ENCODE peak calls at places on chromosome 19, in six cellular contexts. W is MM.1S, M is endothelial cell of umbilical vein, J is OCI-LY7, O is neural progenitor cell, H is IMR-90. F is an unnamed sample.
A peak's percentile ranks its signal among the peaks of the same experiment; 100 is the strongest.

GRCh38 chr19:51194527-51195315 is 30.2 kb upstream of the CD33 start:
- DNase-seq in W (no peak), M (no peak), J (peak; percentile 8), O (no peak), H (no peak), F (no peak)

GRCh38 chr19:1411255-1412191 is 4.1 kb downstream of the DAZAP1 start:
- DNase-seq in W (no peak), M (no peak), J (no peak), O (no peak), H (peak; percentile 54), F (peak; percentile 98)

GRCh38 chr19:58474997-58475713 is 997 bp upstream of the ZNF446 start:
- DNase-seq in W (no peak), M (no peak), J (no peak), O (no peak), H (no peak), F (no peak)

GRCh38 chr19:41377977-41378707 is 1.8 kb downstream of the TMEM91 start:
- DNase-seq in W (no peak), M (no peak), J (peak; percentile 57), O (peak; percentile 65), H (no peak), F (no peak)

GRCh38 chr19:34879563-34879962 is 47.1 kb upstream of the ZNF30 start:
- DNase-seq in W (no peak), M (no peak), J (no peak), O (no peak), H (no peak), F (no peak)

GRCh38 chr19:52464798-52465470 is 11.6 kb downstream of the ZNF578 start:
- DNase-seq in W (peak; percentile 8), M (no peak), J (no peak), O (peak; percentile 79), H (no peak), F (no peak)

GRCh38 chr19:46018729-46019251 is 4.1 kb downstream of the PGLYRP1 start:
- DNase-seq in W (no peak), M (no peak), J (no peak), O (no peak), H (no peak), F (no peak)

GRCh38 chr19:14122924-14123323 is 5.4 kb upstream of the PRKACA start:
- DNase-seq in W (no peak), M (no peak), J (no peak), O (no peak), H (no peak), F (no peak)

GRCh38 chr19:14731200-14731599 is 41.4 kb downstream of the ZNF333 start:
- DNase-seq in W (no peak), M (no peak), J (no peak), O (no peak), H (no peak), F (no peak)

GRCh38 chr19:54896036-54896435 is 9.9 kb upstream of the NCR1 start:
- DNase-seq in W (no peak), M (no peak), J (no peak), O (no peak), H (no peak), F (no peak)

GRCh38 chr19:47013041-47013517 is 6.6 kb upstream of the NPAS1 start:
- DNase-seq in W (peak; percentile 37), M (peak; percentile 66), J (peak; percentile 43), O (peak; percentile 86), H (peak; percentile 51), F (peak; percentile 99)

GRCh38 chr19:11463391-11463790 is 17.5 kb downstream of the ELAVL3 start:
- DNase-seq in W (no peak), M (no peak), J (peak; percentile 38), O (no peak), H (no peak), F (peak; percentile 34)

GRCh38 chr19:2229103-2230028 is 6.8 kb downstream of the PLEKHJ1 start:
- DNase-seq in W (no peak), M (no peak), J (no peak), O (no peak), H (no peak), F (no peak)

GRCh38 chr19:1041835-1042685 is 2.2 kb downstream of the ABCA7 start:
- DNase-seq in W (no peak), M (no peak), J (no peak), O (no peak), H (no peak), F (no peak)

GRCh38 chr19:4444765-4445741 is 12.5 kb downstream of the UBXN6 start:
- DNase-seq in W (no peak), M (no peak), J (no peak), O (no peak), H (no peak), F (peak; percentile 76)

GRCh38 chr19:23075031-23075733 is 41.6 kb upstream of the ZNF730 start:
- DNase-seq in W (no peak), M (peak; percentile 41), J (peak; percentile 90), O (peak; percentile 93), H (peak; percentile 72), F (peak; percentile 87)

GRCh38 chr19:56896041-56896440 is 55.5 kb upstream of the PEG3 start:
- DNase-seq in W (no peak), M (no peak), J (no peak), O (no peak), H (no peak), F (no peak)

GRCh38 chr19:4368128-4368820 is 24.9 kb downstream of the MPND start:
- DNase-seq in W (no peak), M (peak; percentile 34), J (no peak), O (no peak), H (peak; percentile 36), F (peak; percentile 67)

GRCh38 chr19:45179063-45179847 is 671 bp downstream of the BLOC1S3 start:
- DNase-seq in W (peak; percentile 37), M (no peak), J (no peak), O (peak; percentile 61), H (peak; percentile 17), F (peak; percentile 91)

GRCh38 chr19:1624458-1624857 is 19.2 kb upstream of the UQCR11 start:
- DNase-seq in W (peak; percentile 21), M (peak; percentile 67), J (peak; percentile 72), O (peak; percentile 81), H (peak; percentile 37), F (peak; percentile 97)

GRCh38 chr19:40347476-40348124 is 597 bp downstream of the C19orf47 start:
- DNase-seq in W (no peak), M (no peak), J (peak; percentile 12), O (no peak), H (no peak), F (peak; percentile 85)

GRCh38 chr19:28065026-28065425 is 1147.9 kb downstream of the UQCRFS1 start:
- DNase-seq in W (no peak), M (no peak), J (no peak), O (no peak), H (no peak), F (no peak)

GRCh38 chr19:32677657-32678056 is 2.0 kb downstream of the RGS9BP start:
- DNase-seq in W (no peak), M (no peak), J (no peak), O (peak; percentile 96), H (no peak), F (no peak)

GRCh38 chr19:1884291-1884718 is 991 bp downstream of the ABHD17A start:
- DNase-seq in W (peak; percentile 35), M (no peak), J (peak; percentile 34), O (no peak), H (no peak), F (peak; percentile 93)

GRCh38 chr19:44603201-44603945 is 10.0 kb upstream of the IGSF23 start:
- DNase-seq in W (no peak), M (peak; percentile 98), J (no peak), O (no peak), H (peak; percentile 99), F (peak; percentile 90)

GRCh38 chr19:1847684-1848398 is 442 bp downstream of the REXO1 start:
- DNase-seq in W (no peak), M (peak; percentile 64), J (peak; percentile 33), O (peak; percentile 72), H (peak; percentile 40), F (peak; percentile 97)

GRCh38 chr19:55251296-55252081 is 7.3 kb downstream of the PPP6R1 start:
- DNase-seq in W (no peak), M (peak; percentile 20), J (peak; percentile 52), O (no peak), H (peak; percentile 16), F (peak; percentile 90)

GRCh38 chr19:16628183-16628983 is at the start of gene MED26:
- DNase-seq in W (peak; percentile 95), M (peak; percentile 94), J (peak; percentile 96), O (peak; percentile 98), H (peak; percentile 90), F (peak; percentile 99)

GRCh38 chr19:5693195-5694166 is 3.4 kb downstream of the RPL36 start:
- DNase-seq in W (peak; percentile 6), M (no peak), J (no peak), O (no peak), H (no peak), F (peak; percentile 65)
- H3K4me2 ChIP-seq in W (no peak overlapping the region), M (no peak overlapping the region), J (no peak overlapping the region), O (no peak overlapping the region), H (no peak overlapping the region), F (no peak overlapping the region)

GRCh38 chr19:19805480-19805879 is 16.1 kb downstream of the ZNF506 start:
- DNase-seq in W (no peak), M (no peak), J (no peak), O (no peak), H (no peak), F (no peak)
- H3K36me3 ChIP-seq in W (no peaks in the 10 kb centered on the region), M (no peaks in the 10 kb centered on the region), J (peaks cover 87% of the 10 kb centered on the region), O (peaks cover 5% of the 10 kb centered on the region), H (peaks cover 19% of the 10 kb centered on the region), F (peaks cover 30% of the 10 kb centered on the region)

GRCh38 chr19:8401981-8402411 is 11.1 kb upstream of the MARCHF2 start:
- DNase-seq in W (no peak), M (no peak), J (no peak), O (no peak), H (no peak), F (peak; percentile 62)

GRCh38 chr19:8403820-8404109 is 9.3 kb upstream of the MARCHF2 start:
- DNase-seq in W (no peak), M (no peak), J (no peak), O (no peak), H (no peak), F (no peak)

GRCh38 chr19:8403098-8403819 is 9.8 kb upstream of the MARCHF2 start:
- DNase-seq in W (no peak), M (no peak), J (no peak), O (no peak), H (no peak), F (peak; percentile 50)

GRCh38 chr19:8399681-8400188 is 9.6 kb downstream of the RAB11B start:
- DNase-seq in W (no peak), M (no peak), J (no peak), O (no peak), H (no peak), F (peak; percentile 27)

GRCh38 chr19:8404391-8405151 is 8.5 kb upstream of the MARCHF2 start:
- DNase-seq in W (no peak), M (no peak), J (no peak), O (no peak), H (no peak), F (peak; percentile 34)
- TF ChIP-seq CTCF in W (no peak), M (no peak), J (no peak), O (no peak), H (no peak), F (no peak)

DNA sequence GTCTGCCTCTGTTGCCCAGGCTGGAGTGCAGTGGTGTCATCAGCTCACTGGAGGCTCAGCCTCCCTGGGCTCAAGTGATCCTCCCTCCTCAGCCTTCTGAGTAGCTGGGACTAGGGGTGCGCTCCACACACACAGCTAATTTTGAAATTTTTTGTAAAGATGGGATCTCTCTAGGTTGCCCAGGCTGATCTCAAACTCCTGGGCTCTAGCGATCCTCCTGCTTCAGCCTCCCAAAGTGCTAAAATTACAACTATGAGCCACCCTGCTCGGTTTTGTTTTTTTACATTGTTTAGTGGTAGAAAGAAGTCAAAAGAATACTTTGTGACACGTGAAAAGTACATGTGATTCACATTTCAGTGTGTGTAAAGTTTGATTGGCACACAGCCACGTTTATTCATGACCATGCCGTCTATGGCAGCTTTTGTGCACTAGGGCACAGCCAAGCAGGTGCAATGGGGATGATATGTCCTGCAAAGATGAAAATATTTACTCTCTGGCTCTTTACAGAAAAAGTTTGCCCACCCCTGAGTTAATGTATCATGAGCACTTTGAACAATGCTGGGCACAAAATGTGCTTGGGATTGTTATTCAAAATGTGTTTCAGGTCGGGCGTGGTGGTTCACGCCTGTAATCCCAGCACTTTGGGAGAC is 16.2 kb upstream of the NFIC start:
- DNase-seq in W (no peak), M (peak; percentile 41), J (no peak), O (no peak), H (peak; percentile 52), F (peak; percentile 83)
- H3K4me2 ChIP-seq in W (no peak overlapping the region), M (no peak overlapping the region), J (no peak overlapping the region), O (no peak overlapping the region), H (no peak overlapping the region), F (no peak overlapping the region)

F was measured in osteoblast.